ENCODE peak calls at places on chromosomes 1 and 21, in nine cellular contexts. I, G, H, B, C, L, X, N and D are unnamed samples.

GRCh38 chr1:30191154-30191702 is 532.2 kb downstream of the MATN1 start:
- DNase-seq in I (peak; percentile 63), G (no peak), H (peak; percentile 23), B (peak; percentile 46), C (peak; percentile 90), L (no peak), X (peak; percentile 17), N (peak; percentile 33), D (peak; percentile 76)

GRCh38 chr21:29175408-29176147 is 45.1 kb downstream of the MAP3K7CL start:
- DNase-seq in I (peak; percentile 40), G (no peak), H (no peak), B (no peak), C (peak; percentile 85), L (no peak), X (peak; percentile 18), N (peak; percentile 87), D (no peak)

GRCh38 chr1:225973158-225973557 is 26.0 kb downstream of the SDE2 start:
- DNase-seq in I (peak; percentile 49), G (no peak), H (no peak), B (no peak), C (no peak), L (no peak), X (no peak), N (no peak), D (no peak)

GRCh38 chr1:59116920-59117542 is 179.9 kb upstream of the FGGY start:
- DNase-seq in I (peak; percentile 44), G (no peak), H (peak; percentile 23), B (peak; percentile 58), C (peak; percentile 44), L (no peak), X (no peak), N (peak; percentile 59), D (no peak)

GRCh38 chr1:213958346-213958745 is 29.4 kb upstream of the PROX1 start:
- DNase-seq in I (no peak), G (no peak), H (no peak), B (no peak), C (no peak), L (no peak), X (no peak), N (no peak), D (no peak)

GRCh38 chr1:23825762-23826522 is 713 bp upstream of the HMGCL start:
- DNase-seq in I (no peak), G (no peak), H (no peak), B (no peak), C (peak; percentile 12), L (no peak), X (peak; percentile 65), N (peak; percentile 11), D (no peak)

GRCh38 chr1:93813076-93813475 is 65.9 kb downstream of the DNTTIP2 start:
- DNase-seq in I (peak; percentile 75), G (no peak), H (no peak), B (no peak), C (no peak), L (no peak), X (no peak), N (peak; percentile 51), D (no peak)

GRCh38 chr1:161241682-161242081 is 3.7 kb upstream of the NR1I3 start:
- DNase-seq in I (no peak), G (no peak), H (no peak), B (no peak), C (no peak), L (no peak), X (no peak), N (no peak), D (no peak)

GRCh38 chr1:8989821-8990220 is 36.4 kb downstream of the SLC2A7 start:
- DNase-seq in I (peak; percentile 46), G (no peak), H (no peak), B (no peak), C (no peak), L (no peak), X (no peak), N (peak; percentile 23), D (no peak)

GRCh38 chr1:70840260-70840953 is 207.2 kb downstream of the PTGER3 start:
- DNase-seq in I (no peak), G (no peak), H (no peak), B (no peak), C (no peak), L (no peak), X (no peak), N (no peak), D (no peak)

GRCh38 chr1:57131701-57132394 is 166.0 kb upstream of the C8B start:
- DNase-seq in I (peak; percentile 25), G (no peak), H (no peak), B (no peak), C (peak; percentile 69), L (no peak), X (no peak), N (no peak), D (no peak)

GRCh38 chr1:226597616-226598454 is 49.3 kb downstream of the STUM start:
- DNase-seq in I (no peak), G (no peak), H (no peak), B (no peak), C (no peak), L (peak; percentile 47), X (no peak), N (no peak), D (peak; percentile 11)

GRCh38 chr1:40450491-40451237 is 388 bp downstream of the ZFP69B start:
- DNase-seq in I (peak; percentile 54), G (peak; percentile 45), H (peak; percentile 20), B (peak; percentile 27), C (peak; percentile 62), L (no peak), X (peak; percentile 81), N (peak; percentile 84), D (peak; percentile 58)

GRCh38 chr1:18739408-18739807 is 108.8 kb downstream of the PAX7 start:
- DNase-seq in I (no peak), G (no peak), H (no peak), B (no peak), C (no peak), L (peak; percentile 29), X (no peak), N (no peak), D (peak; percentile 13)

GRCh38 chr1:35572296-35572695 is 818 bp upstream of the TFAP2E start:
- DNase-seq in I (no peak), G (no peak), H (no peak), B (peak; percentile 39), C (no peak), L (peak; percentile 4), X (no peak), N (no peak), D (no peak)

GRCh38 chr1:35574655-35575400 is 1.7 kb downstream of the TFAP2E start:
- DNase-seq in I (peak; percentile 47), G (no peak), H (no peak), B (peak; percentile 76), C (no peak), L (peak; percentile 68), X (no peak), N (no peak), D (no peak)

GRCh38 chr1:35575401-35575958 is 2.4 kb downstream of the TFAP2E start:
- DNase-seq in I (no peak), G (no peak), H (no peak), B (no peak), C (no peak), L (no peak), X (no peak), N (no peak), D (no peak)

GRCh38 chr1:35573198-35573775 is at the start of gene TFAP2E:
- DNase-seq in I (peak; percentile 46), G (no peak), H (peak; percentile 36), B (peak; percentile 90), C (peak; percentile 41), L (peak; percentile 88), X (no peak), N (no peak), D (peak; percentile 86)

GRCh38 chr1:35573776-35574654 is 901 bp downstream of the TFAP2E start:
- DNase-seq in I (no peak), G (no peak), H (no peak), B (peak; percentile 86), C (no peak), L (peak; percentile 61), X (no peak), N (no peak), D (no peak)
- H3K4me3 ChIP-seq in I (peak overlapping the region; percentile 63), G (no peak overlapping the region), H (peak overlapping the region; percentile 60), B (peak overlapping the region; percentile 70), C (peak overlapping the region; percentile 27), L (peak overlapping the region; percentile 52), X (no peak overlapping the region), N (peak overlapping the region; percentile 55), D (no peak overlapping the region)

GRCh38 chr21:43262427-43262826 is 93.6 kb downstream of the CRYAA start:
- DNase-seq in I (no peak), G (no peak), H (peak; percentile 8), B (no peak), C (no peak), L (peak; percentile 46), X (no peak), N (peak; percentile 8), D (peak; percentile 37)
- H3K4me3 ChIP-seq in I (no peak overlapping the region), G (no peak overlapping the region), H (no peak overlapping the region), B (no peak overlapping the region), C (no peak overlapping the region), L (no peak overlapping the region), X (no peak overlapping the region), N (no peak overlapping the region), D (no peak overlapping the region)

DNA sequence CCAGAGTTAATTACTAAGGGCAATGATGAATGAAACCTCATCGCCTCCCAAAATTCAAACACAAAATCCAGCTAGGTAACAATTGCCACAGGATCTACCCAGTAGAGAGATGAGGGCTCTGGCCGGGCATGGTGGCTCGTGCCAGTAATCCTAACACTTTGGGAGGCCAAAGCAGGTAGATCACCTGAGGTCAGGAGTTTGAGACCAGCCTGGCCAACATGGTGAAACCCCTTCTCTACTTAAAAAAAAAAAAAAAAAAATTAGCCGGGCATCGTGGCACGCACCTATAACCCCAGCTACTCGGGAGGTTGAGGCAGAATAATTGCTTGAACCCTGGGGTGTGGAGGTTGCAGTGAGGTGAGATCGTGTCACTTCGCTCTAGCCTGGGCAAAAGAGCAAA is 15.8 kb downstream of the CD2 start:
- DNase-seq in I (no peak), G (no peak), H (no peak), B (no peak), C (no peak), L (no peak), X (no peak), N (no peak), D (no peak)
- H3K4me3 ChIP-seq in I (no peak overlapping the region), G (no peak overlapping the region), H (no peak overlapping the region), B (no peak overlapping the region), C (no peak overlapping the region), L (no peak overlapping the region), X (no peak overlapping the region), N (no peak overlapping the region), D (no peak overlapping the region)

GRCh38 chr1:87950369-87950768 is 621.7 kb downstream of the LMO4 start:
- DNase-seq in I (no peak), G (no peak), H (no peak), B (no peak), C (no peak), L (no peak), X (no peak), N (no peak), D (no peak)

GRCh38 chr1:87953732-87954344 is 625.2 kb downstream of the LMO4 start:
- DNase-seq in I (peak; percentile 79), G (peak; percentile 39), H (peak; percentile 33), B (no peak), C (peak; percentile 87), L (no peak), X (peak; percentile 64), N (peak; percentile 88), D (peak; percentile 66)

GRCh38 chr1:87949711-87950110 is 621.0 kb downstream of the LMO4 start:
- DNase-seq in I (no peak), G (no peak), H (no peak), B (no peak), C (no peak), L (no peak), X (no peak), N (no peak), D (no peak)

GRCh38 chr1:87953109-87953508 is 624.4 kb downstream of the LMO4 start:
- DNase-seq in I (no peak), G (no peak), H (no peak), B (no peak), C (peak; percentile 44), L (no peak), X (no peak), N (no peak), D (no peak)

GRCh38 chr1:87951852-87952251 is 623.2 kb downstream of the LMO4 start:
- DNase-seq in I (no peak), G (no peak), H (no peak), B (no peak), C (no peak), L (no peak), X (no peak), N (peak; percentile 54), D (no peak)
- H3K4me3 ChIP-seq in I (no peak overlapping the region), G (no peak overlapping the region), H (no peak overlapping the region), B (no peak overlapping the region), C (no peak overlapping the region), L (no peak overlapping the region), X (no peak overlapping the region), N (no peak overlapping the region), D (no peak overlapping the region)